ENCODE peak calls at places on chromosomes 13 and 19, in seven cellular contexts. U, R, P, G, V, I and J are unnamed samples. For H3K4me1, the result is how much of the 10 kb centered on the place peaks cover.

GRCh38 chr19:34904846-34905527 is 21.7 kb upstream of the ZNF30 start:
- DNase-seq in U (no peak), R (no peak), V (no peak), I (no peak), P (no peak), G (no peak), J (no peak)

GRCh38 chr19:10431943-10432735 is 11.8 kb downstream of the PDE4A start:
- DNase-seq in V (no peak), G (no peak), I (peak), R (peak), U (no peak), P (no peak), J (no peak)

GRCh38 chr19:12495002-12495802 is 10.6 kb upstream of the ZNF709 start:
- DNase-seq in U (peak), V (peak), G (peak), R (peak), I (peak), P (peak), J (peak)

GRCh38 chr13:25489238-25489637 is 117.5 kb downstream of the ATP8A2 start:
- DNase-seq in U (no peak), G (no peak), P (no peak), I (no peak), V (peak), R (no peak), J (no peak)

GRCh38 chr13:43572601-43573360 is 214.0 kb downstream of the ENOX1 start:
- DNase-seq in V (peak), G (no peak), R (no peak), I (no peak), U (no peak), P (no peak), J (no peak)

GRCh38 chr19:40798223-40798996 is 581 bp upstream of the EGLN2 start:
- DNase-seq in R (peak), P (peak), G (peak), U (peak), I (peak), V (peak), J (peak)

GRCh38 chr13:75685239-75685697 is 49.1 kb downstream of the LMO7 start:
- DNase-seq in U (no peak), I (no peak), R (no peak), V (no peak), G (no peak), P (peak), J (no peak)

GRCh38 chr19:10780368-10780767 is 55.6 kb downstream of the TMED1 start:
- DNase-seq in G (no peak), R (no peak), U (peak), P (peak), I (peak), V (no peak), J (no peak)

GRCh38 chr19:17681505-17682125 is 6.5 kb downstream of the UNC13A start:
- DNase-seq in V (no peak), I (no peak), U (no peak), G (no peak), P (no peak), R (no peak), J (no peak)

GRCh38 chr13:28684257-28684656 is 25.3 kb downstream of the POMP start:
- DNase-seq in I (no peak), U (no peak), V (no peak), R (no peak), P (no peak), G (no peak), J (peak)

GRCh38 chr19:50639121-50640112 is at the start of gene SYT3:
- DNase-seq in U (peak), V (no peak), P (no peak), R (peak), I (no peak), G (peak), J (no peak)

GRCh38 chr13:66926851-66927524 is 303.1 kb downstream of the PCDH9 start:
- DNase-seq in U (no peak), I (no peak), G (no peak), V (no peak), P (no peak), R (no peak), J (no peak)

GRCh38 chr13:23946900-23947299 is 49.6 kb upstream of the C1QTNF9B start:
- DNase-seq in P (no peak), G (no peak), U (no peak), I (no peak), V (no peak), R (no peak), J (no peak)

GRCh38 chr13:87322386-87322785 is 348.8 kb upstream of the SLITRK5 start:
- DNase-seq in R (no peak), V (no peak), I (no peak), U (no peak), G (no peak), P (no peak), J (no peak)

GRCh38 chr19:4867534-4868285 is at the start of gene PLIN3:
- DNase-seq in V (peak), G (peak), R (peak), U (peak), I (peak), P (peak), J (peak)

GRCh38 chr19:32677657-32678056 is 2.0 kb downstream of the RGS9BP start:
- DNase-seq in G (no peak), R (peak), U (no peak), V (no peak), P (no peak), I (peak), J (no peak)

GRCh38 chr13:77535448-77535847 is at the start of gene SCEL:
- DNase-seq in R (no peak), V (peak), P (no peak), I (no peak), U (no peak), G (no peak), J (no peak)

GRCh38 chr19:2033825-2034159 is 17.3 kb downstream of the MKNK2 start:
- DNase-seq in P (no peak), I (no peak), V (no peak), U (no peak), R (peak), G (no peak), J (no peak)

GRCh38 chr13:31946091-31946770 is 85.3 kb upstream of the FRY start:
- DNase-seq in V (no peak), P (no peak), R (no peak), G (no peak), I (no peak), U (no peak), J (no peak)

GRCh38 chr13:30140973-30141372 is 166.4 kb downstream of the KATNAL1 start:
- DNase-seq in U (no peak), R (no peak), P (no peak), V (no peak), I (no peak), G (no peak), J (no peak)

GRCh38 chr13:111005808-111006494 is 91.1 kb upstream of the ANKRD10 start:
- DNase-seq in I (peak), V (no peak), P (no peak), R (peak), U (peak), G (no peak), J (no peak)

GRCh38 chr19:17677002-17677401 is 11.2 kb downstream of the UNC13A start:
- DNase-seq in G (no peak), R (no peak), V (no peak), P (no peak), U (no peak), I (no peak), J (no peak)

DNA sequence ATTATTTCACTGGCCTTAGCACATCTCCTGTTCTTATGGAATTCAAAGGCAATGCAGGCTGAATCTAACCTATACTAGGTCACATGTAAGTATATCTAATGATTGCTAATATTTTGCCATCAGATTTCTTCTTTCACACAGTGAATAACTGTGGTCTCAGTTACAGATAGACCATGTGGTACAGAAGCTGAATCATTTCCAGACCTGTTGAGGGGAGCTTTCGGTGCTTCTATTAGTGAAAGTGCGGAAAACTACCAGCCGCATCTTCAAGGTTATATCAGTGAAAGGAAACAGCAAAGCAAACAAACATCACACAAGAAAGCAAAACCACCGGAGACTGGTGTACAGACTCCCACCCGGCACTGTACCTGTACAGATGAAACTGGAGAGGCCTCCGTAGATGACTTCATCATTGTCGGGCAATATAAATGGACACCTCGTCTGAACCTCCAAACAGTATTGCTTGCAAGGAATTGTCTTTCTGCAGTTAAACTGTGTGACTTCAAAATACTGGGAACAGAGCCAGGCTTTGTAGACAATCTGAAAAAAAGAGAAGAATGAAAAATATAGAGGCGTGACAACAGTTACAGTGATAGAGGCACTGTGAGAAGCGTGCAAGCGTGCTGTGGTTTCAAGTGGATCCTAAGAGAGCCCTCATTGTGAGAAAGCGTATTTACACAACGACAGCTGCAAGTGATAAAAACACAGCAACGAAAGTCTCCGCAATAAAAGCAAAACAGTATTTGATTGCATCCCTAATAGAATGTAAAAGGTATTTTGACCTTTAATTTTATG is 642.5 kb upstream of the ARGLU1 start:
- DNase-seq in U (no peak), G (no peak), V (no peak), P (no peak), I (no peak), R (no peak), J (no peak)
- TF ChIP-seq POLR2A in U (no peak), G (no peak), V (no peak), P (no peak), I (no peak), R (no peak), J (no peak)

GRCh38 chr13:80123945-80124344 is 217.0 kb downstream of the SPRY2 start:
- DNase-seq in R (no peak), U (no peak), I (no peak), P (no peak), G (no peak), V (no peak), J (no peak)
- H3K4me1 ChIP-seq in R (under half), U (under half), I (under half), P (under half), G (under half), V (under half), J (under half)

DNA sequence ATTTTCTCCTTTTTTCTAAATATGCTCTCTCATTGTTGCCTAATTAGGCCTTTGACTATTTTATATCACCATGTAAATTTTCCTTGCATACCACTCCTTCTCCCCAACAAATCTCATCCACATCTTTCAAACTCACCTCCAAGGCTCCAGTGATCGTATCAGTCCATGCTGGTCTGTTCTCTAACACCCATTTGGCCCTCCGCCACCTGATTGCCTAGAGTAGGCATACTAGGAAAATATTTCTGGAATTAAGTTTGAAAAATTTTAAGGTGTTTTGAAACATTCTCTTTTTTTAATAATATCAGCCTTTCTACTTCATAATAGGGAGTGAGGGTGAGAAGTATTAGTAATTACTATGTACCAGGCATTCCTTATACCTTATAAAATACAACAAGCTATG is 473.9 kb downstream of the FGF9 start:
- DNase-seq in I (no peak), R (no peak), G (no peak), P (no peak), V (no peak), U (no peak), J (no peak)
- H3K27ac ChIP-seq in I (no peak), R (no peak), G (no peak), P (no peak), V (no peak), U (no peak), J (no peak)

GRCh38 chr13:98494769-98495168 is 82.1 kb downstream of the STK24 start:
- DNase-seq in I (no peak), R (no peak), G (no peak), P (no peak), U (no peak), V (no peak), J (no peak)

GRCh38 chr13:98493035-98493401 is 83.9 kb downstream of the STK24 start:
- DNase-seq in P (no peak), R (no peak), V (no peak), G (no peak), I (no peak), U (no peak), J (no peak)

GRCh38 chr13:98495627-98496238 is 81.2 kb downstream of the STK24 start:
- DNase-seq in I (no peak), G (no peak), P (no peak), U (no peak), R (no peak), V (no peak), J (peak)

GRCh38 chr13:98496239-98496668 is 80.7 kb downstream of the STK24 start:
- DNase-seq in I (peak), U (no peak), G (no peak), V (no peak), R (no peak), P (no peak), J (no peak)

GRCh38 chr13:98496966-98497365 is 79.9 kb downstream of the STK24 start:
- DNase-seq in P (no peak), G (no peak), U (no peak), R (peak), I (no peak), V (no peak), J (peak)
- TF ChIP-seq POLR2A in P (no peak), G (no peak), U (no peak), R (no peak), I (no peak), V (no peak), J (no peak)

DNA sequence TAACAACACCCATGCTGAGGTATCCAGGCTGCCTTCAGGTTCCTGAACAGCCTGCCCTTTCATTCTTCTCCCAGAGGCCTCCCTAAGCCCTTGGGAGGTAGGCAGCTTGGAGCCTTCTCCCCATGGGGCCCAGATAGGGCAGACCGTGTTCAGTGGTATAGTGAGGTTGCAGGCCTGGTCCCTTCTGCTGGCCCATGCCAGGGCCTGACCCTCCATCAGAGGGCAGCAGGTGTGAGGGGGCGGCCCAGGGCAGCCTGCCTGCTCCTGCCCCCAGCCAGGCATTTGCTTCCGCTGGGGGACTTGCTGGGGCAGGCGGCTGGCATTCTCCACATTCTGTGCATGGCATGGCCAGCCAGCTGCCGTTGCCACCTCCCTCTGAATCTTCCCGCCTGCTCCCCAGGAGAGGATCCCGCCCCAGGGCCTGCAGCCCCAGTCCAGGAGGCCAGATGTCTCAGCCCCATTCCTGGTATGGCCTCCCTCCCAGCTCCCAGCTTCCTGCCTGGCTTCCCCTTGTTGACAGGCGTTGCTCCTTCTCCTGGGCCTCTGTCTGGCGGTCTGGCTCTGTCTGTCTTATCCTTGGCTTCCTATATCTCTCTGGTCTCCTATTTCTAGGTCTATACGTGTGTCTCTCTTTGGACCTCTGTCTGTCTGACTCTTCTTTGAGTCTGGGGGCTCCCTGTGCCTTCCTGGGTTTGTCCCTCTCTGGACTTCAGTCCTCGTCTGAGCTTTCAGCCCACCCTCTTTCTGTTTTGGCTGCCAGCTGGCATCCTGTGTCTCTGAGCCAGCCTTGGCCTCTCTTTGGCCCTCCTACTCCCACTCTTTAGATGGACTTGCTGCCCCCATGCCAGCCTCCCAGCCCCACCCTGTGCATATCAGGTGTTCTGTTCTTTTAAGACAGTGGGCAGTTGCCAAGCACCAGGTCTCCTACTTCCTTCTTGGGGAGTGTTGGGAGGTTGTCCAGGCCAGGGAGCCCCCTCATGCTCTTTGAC is 9.1 kb downstream of the CIC start:
- DNase-seq in G (no peak), R (peak), P (peak), I (no peak), V (no peak), U (peak), J (peak)
- H3K4me1 ChIP-seq in G (under half), R (half or more), P (under half), I (half or more), V (half or more), U (under half), J (under half)

GRCh38 chr13:112686364-112686763 is 3.5 kb upstream of the ATP11A start:
- DNase-seq in U (no peak), R (no peak), I (no peak), V (no peak), G (no peak), P (no peak), J (no peak)
- H3K27ac ChIP-seq in U (no peak), R (no peak), I (no peak), V (no peak), G (no peak), P (no peak), J (no peak)

DNA sequence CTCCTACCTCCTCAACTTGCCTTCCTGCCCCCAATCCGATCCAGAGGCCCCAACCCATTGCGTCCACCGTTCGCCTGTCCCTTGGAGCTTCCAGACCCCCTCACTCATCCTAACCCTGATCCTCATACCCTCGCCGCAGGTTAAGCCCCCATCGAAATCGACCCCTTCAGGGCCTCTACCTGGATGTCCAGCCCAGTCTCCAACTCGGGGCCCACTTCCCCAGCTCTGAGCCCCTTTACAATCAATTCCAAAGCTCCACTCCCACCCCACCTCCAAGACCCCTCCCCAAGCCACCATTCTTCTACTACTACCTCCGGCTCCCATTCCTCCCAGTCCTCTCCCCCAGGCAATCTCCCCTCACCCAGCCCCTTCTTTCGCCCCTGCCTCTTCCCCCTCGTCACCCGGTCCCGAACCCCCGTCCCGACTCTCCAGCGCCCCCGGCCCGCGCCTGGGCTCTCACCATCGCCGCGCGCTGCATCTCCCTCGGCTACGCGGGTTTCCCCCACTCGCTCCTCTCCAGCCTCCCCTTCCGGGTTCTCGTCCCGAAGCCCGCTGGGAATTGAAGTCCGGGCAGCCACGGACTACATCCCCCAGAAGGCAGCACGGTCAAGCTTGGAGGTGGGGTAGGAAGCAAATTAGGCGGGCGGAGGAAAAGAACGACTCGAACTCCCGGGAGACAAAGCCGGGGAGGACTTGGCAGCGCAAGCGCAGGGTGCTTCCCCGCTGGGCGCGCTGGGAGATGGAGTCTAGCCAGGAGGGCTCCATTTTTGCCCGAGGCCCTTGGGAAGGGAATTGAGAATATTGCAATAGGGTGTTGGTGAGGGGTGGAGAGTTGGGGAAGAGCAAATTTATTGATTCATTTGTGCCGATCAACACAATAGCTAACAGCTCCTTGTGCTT is at the start of gene FBXO46:
- DNase-seq in I (peak), U (peak), R (peak), V (peak), G (peak), P (peak), J (peak)
- TF ChIP-seq POLR2A in I (peak), U (peak), R (no peak), V (peak), G (peak), P (peak), J (peak)